ENCODE peak calls at places on chromosomes 11 and 22, in four cellular contexts. One of them, this sample, is unnamed.

GRCh38 chr22:43159484-43160178 is 8.3 kb downstream of the TSPO start:
- DNase-seq in HCT116: no peak
- DNase-seq in HepG2: no peak
- DNase-seq in K562: no peak
- DNase-seq in this sample: no peak

GRCh38 chr11:13207665-13208594 is 69.7 kb upstream of the BMAL1 start:
- DNase-seq in HepG2: peak; percentile 54
- DNase-seq in K562: peak; percentile 38
- DNase-seq in HCT116: no peak
- DNase-seq in this sample: no peak

GRCh38 chr11:125720781-125721180 is 25.3 kb upstream of the PATE1 start:
- DNase-seq in HepG2: no peak
- DNase-seq in HCT116: no peak
- DNase-seq in K562: no peak
- DNase-seq in this sample: no peak

GRCh38 chr11:14583252-14584105 is 60.1 kb upstream of the PDE3B start:
- DNase-seq in K562: no peak
- DNase-seq in HCT116: no peak
- DNase-seq in HepG2: peak; percentile 85
- DNase-seq in this sample: no peak

GRCh38 chr11:132644511-132644910 is 887.8 kb downstream of the OPCML start:
- DNase-seq in HCT116: no peak
- DNase-seq in HepG2: no peak
- DNase-seq in K562: no peak
- DNase-seq in this sample: no peak

GRCh38 chr11:64152841-64153691 is 12.8 kb downstream of the MACROD1 start:
- DNase-seq in HepG2: peak; percentile 15
- DNase-seq in K562: peak; percentile 72
- DNase-seq in HCT116: no peak
- DNase-seq in this sample: no peak

GRCh38 chr22:19066531-19067271 is 55.5 kb downstream of the DGCR2 start:
- DNase-seq in HepG2: no peak
- DNase-seq in K562: no peak
- DNase-seq in HCT116: no peak
- DNase-seq in this sample: no peak

GRCh38 chr11:77560605-77561004 is 29.1 kb upstream of the AQP11 start:
- DNase-seq in K562: peak; percentile 15
- DNase-seq in HepG2: peak; percentile 6
- DNase-seq in HCT116: peak; percentile 46
- DNase-seq in this sample: no peak

GRCh38 chr22:50245214-50246072 is 620 bp upstream of the TUBGCP6 start:
- DNase-seq in K562: no peak
- DNase-seq in HepG2: no peak
- DNase-seq in HCT116: no peak
- DNase-seq in this sample: no peak

GRCh38 chr11:10414659-10415058 is 40.4 kb upstream of the AMPD3 start:
- DNase-seq in HCT116: no peak
- DNase-seq in K562: peak; percentile 54
- DNase-seq in HepG2: no peak
- DNase-seq in this sample: no peak

GRCh38 chr11:22177186-22177585 is 15.7 kb upstream of the ANO5 start:
- DNase-seq in K562: no peak
- DNase-seq in HepG2: peak; percentile 5
- DNase-seq in HCT116: no peak
- DNase-seq in this sample: no peak

GRCh38 chr11:62472063-62472884 is 53.4 kb downstream of the SCGB1A1 start:
- DNase-seq in HCT116: peak; percentile 59
- DNase-seq in K562: peak; percentile 74
- DNase-seq in HepG2: peak; percentile 46
- DNase-seq in this sample: no peak

GRCh38 chr11:66267039-66267378 is 1.4 kb upstream of the RAB1B start:
- DNase-seq in HCT116: no peak
- DNase-seq in HepG2: no peak
- DNase-seq in K562: no peak
- DNase-seq in this sample: no peak

GRCh38 chr11:47156333-47156732 is 20.3 kb downstream of the ARFGAP2 start:
- DNase-seq in HCT116: no peak
- DNase-seq in HepG2: no peak
- DNase-seq in K562: no peak
- DNase-seq in this sample: no peak

GRCh38 chr11:11788067-11788710 is 53.6 kb upstream of the USP47 start:
- DNase-seq in K562: no peak
- DNase-seq in HCT116: no peak
- DNase-seq in HepG2: no peak
- DNase-seq in this sample: no peak

GRCh38 chr11:35919244-35919643 is 24.6 kb upstream of the LDLRAD3 start:
- DNase-seq in HepG2: no peak
- DNase-seq in K562: no peak
- DNase-seq in HCT116: no peak
- DNase-seq in this sample: no peak

GRCh38 chr22:39994566-39995345 is at the start of gene FAM83F:
- DNase-seq in K562: no peak
- DNase-seq in HCT116: peak; percentile 24
- DNase-seq in HepG2: no peak
- DNase-seq in this sample: no peak

GRCh38 chr11:11186249-11186648 is 166.8 kb downstream of the CSNK2A3 start:
- DNase-seq in K562: no peak
- DNase-seq in HepG2: no peak
- DNase-seq in HCT116: no peak
- DNase-seq in this sample: no peak

GRCh38 chr11:20821046-20821445 is 151.7 kb downstream of the NELL1 start:
- DNase-seq in K562: no peak
- DNase-seq in HepG2: no peak
- DNase-seq in HCT116: no peak
- DNase-seq in this sample: no peak
- TF ChIP-seq SIN3A in K562: no peak
- TF ChIP-seq SIN3A in HepG2: no peak
- TF ChIP-seq SIN3A in HCT116: no peak
- TF ChIP-seq SIN3A in this sample: no peak

DNA sequence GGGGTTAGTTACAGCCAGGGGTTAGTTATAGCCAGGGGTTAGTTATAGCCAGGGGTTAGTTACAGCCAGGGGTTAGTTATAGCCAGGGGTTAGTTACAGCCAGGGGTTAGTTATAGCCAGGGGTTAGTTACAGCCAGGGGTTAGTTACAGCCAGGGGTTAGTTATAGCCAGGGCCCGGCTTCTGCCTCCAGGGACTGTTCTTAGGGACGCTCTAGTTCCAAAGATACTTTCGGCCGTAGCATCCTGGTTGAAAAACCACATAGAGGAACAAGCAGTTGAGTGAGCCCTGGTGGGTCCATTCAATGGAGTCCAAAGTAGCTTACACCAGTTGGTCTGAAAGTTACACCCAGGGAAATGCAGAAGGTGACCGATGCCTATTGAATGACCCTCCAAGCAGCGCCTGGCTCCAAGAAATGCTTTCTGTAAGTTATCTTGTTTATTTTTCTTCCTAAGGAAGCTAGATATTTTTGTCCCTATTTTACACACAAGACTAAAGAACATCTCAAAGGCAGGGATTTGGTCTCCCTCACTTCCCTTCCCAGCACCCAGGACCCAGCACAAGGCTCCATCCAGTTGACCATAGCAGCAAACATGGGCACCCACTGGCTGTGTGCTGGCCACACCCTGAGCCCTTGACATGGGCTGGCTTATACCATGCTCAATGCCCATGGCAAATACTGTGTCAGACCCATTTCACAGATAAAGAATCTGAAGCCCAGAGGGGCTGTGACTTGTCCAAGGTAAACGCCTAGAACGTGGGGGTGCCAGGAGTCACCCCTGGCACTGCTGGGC is 49.7 kb upstream of the SHISAL1 start:
- DNase-seq in HCT116: no peak
- DNase-seq in HepG2: no peak
- DNase-seq in K562: no peak
- DNase-seq in this sample: no peak
- TF ChIP-seq TCF7L2 in HCT116: no peak
- TF ChIP-seq TCF7L2 in HepG2: no peak
- TF ChIP-seq TCF7L2 in K562: no peak
- TF ChIP-seq TCF7L2 in this sample: no peak

GRCh38 chr11:120285256-120285655 is 39.8 kb upstream of the TLCD5 start:
- DNase-seq in K562: no peak
- DNase-seq in HCT116: no peak
- DNase-seq in HepG2: no peak
- DNase-seq in this sample: no peak
- H3K27me3 ChIP-seq in K562: no peaks in the 10 kb centered on the region
- H3K27me3 ChIP-seq in HCT116: peaks cover 10% of the 10 kb centered on the region
- H3K27me3 ChIP-seq in HepG2: peaks cover 27% of the 10 kb centered on the region
- H3K27me3 ChIP-seq in this sample: peaks cover 13% of the 10 kb centered on the region

DNA sequence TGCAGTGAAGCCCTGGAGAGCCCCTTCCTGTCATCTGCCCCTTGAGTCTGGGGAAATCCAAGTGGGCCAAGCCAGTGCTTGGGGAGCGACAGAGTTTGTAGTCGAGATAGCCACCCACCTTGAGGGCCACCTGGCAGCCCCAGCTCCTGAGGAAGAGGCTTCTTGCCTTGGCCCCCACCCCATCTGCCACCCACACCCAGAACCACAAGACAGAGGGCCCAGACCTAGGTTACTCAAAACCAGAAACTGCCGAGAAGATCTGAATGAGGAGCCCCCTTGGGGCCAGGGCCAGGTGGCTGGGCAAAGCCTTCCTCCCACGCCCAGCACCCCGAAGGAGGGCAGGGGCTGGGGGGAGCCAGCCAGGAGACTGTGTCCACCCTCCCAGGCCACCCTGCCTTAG is 18.8 kb upstream of the PRR5 start:
- DNase-seq in HCT116: no peak
- DNase-seq in K562: no peak
- DNase-seq in HepG2: no peak
- DNase-seq in this sample: no peak
- TF ChIP-seq SIN3A in HCT116: no peak
- TF ChIP-seq SIN3A in K562: no peak
- TF ChIP-seq SIN3A in HepG2: no peak
- TF ChIP-seq SIN3A in this sample: no peak

DNA sequence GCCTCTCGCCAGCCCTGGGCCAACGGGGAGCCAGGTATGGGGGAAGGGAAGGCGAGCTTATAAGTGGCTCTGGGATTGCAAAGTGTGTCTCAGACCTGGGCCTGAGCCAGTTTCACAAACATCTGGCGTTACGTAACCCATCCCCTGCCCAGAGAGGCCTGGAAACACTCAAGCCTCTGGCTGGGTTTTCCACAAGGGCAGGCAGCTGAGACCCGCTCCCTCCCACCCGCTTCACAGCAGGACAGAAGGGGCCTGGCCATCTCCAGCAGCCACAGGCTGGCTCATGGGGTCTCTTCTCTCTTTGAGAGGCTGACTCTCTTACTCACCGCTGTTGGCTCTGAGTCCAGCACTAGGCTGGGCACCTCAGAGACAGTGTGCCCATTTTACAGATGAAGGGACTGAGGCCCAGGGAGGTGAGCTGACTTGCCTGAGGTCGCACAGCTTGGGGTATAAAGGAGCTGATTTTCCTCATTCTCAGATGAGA is 44.5 kb downstream of the TRIOBP start:
- DNase-seq in K562: no peak
- DNase-seq in HCT116: no peak
- DNase-seq in HepG2: peak; percentile 73
- DNase-seq in this sample: no peak
- TF ChIP-seq TCF7L2 in K562: no peak
- TF ChIP-seq TCF7L2 in HCT116: no peak
- TF ChIP-seq TCF7L2 in HepG2: no peak
- TF ChIP-seq TCF7L2 in this sample: no peak

DNA sequence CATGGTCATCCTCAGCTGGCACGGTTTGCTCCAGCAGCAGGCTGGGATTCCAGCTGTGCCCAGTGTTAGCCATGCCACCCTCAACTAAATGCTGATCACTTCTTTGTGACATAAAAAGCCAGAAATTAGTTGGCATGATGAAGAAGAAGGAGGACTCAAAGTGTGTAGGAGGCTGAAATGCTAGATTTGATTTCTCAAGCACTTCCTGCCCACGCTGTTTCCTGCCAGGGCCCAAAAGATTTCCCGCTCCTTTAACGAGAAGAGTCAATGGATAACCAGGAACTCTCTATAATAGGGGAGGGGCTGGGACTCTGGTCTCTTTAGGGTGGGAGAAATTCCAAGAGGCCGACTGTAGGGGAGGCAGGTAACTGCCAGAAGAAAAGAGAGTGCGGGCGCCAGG is 26.4 kb downstream of the APOL3 start:
- DNase-seq in HCT116: no peak
- DNase-seq in K562: no peak
- DNase-seq in HepG2: no peak
- DNase-seq in this sample: no peak
- H3K27me3 ChIP-seq in HCT116: peaks cover 27% of the 10 kb centered on the region
- H3K27me3 ChIP-seq in K562: peaks cover 61% of the 10 kb centered on the region
- H3K27me3 ChIP-seq in HepG2: peaks cover 36% of the 10 kb centered on the region
- H3K27me3 ChIP-seq in this sample: no peaks in the 10 kb centered on the region

GRCh38 chr11:109309153-109309552 is 112.8 kb upstream of the C11orf87 start:
- DNase-seq in HepG2: no peak
- DNase-seq in HCT116: no peak
- DNase-seq in K562: no peak
- DNase-seq in this sample: no peak
- TF ChIP-seq SIN3A in HepG2: no peak
- TF ChIP-seq SIN3A in HCT116: no peak
- TF ChIP-seq SIN3A in K562: no peak
- TF ChIP-seq SIN3A in this sample: no peak

DNA sequence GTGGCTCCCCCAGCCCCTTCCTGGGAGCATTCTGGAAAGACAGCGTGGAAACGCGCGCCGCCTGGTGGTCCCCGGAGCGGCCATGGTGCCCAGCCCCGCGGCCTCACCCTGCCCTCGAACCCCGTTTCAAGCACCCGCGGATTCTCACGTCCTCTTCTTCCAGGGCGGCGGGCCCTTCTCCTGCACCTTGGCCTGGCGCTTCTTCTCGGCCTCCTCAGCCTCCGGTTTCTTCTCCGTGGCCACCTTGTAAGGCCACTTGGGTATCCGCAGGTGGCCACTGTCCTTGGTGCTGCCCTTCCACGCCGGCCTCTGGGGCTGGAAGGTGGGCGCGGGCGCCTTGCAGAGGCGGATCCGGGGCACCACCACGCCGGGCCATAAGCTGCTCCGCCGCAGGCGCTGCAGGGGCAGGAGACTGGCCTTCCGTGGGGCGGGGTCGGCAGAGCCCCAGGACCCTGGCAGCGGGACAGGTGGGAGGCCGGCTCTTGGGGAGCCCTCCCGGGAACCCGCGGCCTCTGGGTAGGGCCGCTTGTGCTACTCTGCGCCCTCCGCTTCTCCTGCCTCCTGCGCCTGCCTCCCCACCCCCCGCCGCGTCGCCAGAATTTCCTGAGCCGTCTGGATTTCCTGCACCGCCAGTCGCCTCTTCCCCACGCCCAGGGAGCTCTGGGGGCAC is 83.4 kb downstream of the TRIM51G start:
- DNase-seq in K562: peak; percentile 1
- DNase-seq in HCT116: no peak
- DNase-seq in HepG2: no peak
- DNase-seq in this sample: no peak
- TF ChIP-seq TCF7L2 in K562: no peak
- TF ChIP-seq TCF7L2 in HCT116: no peak
- TF ChIP-seq TCF7L2 in HepG2: no peak
- TF ChIP-seq TCF7L2 in this sample: no peak

GRCh38 chr11:123360267-123360936 is 69.7 kb upstream of the GRAMD1B start:
- DNase-seq in HCT116: no peak
- DNase-seq in K562: no peak
- DNase-seq in HepG2: no peak
- DNase-seq in this sample: no peak
- H3K27me3 ChIP-seq in HCT116: peaks cover 60% of the 10 kb centered on the region
- H3K27me3 ChIP-seq in K562: peaks cover 31% of the 10 kb centered on the region
- H3K27me3 ChIP-seq in HepG2: peaks cover 45% of the 10 kb centered on the region
- H3K27me3 ChIP-seq in this sample: peaks cover 55% of the 10 kb centered on the region